ENCODE peak calls at places on chromosomes 1 and 21, in four cellular contexts. X is astrocyte, C is AG04449, A is tibial artery. I is an unnamed sample.

GRCh38 chr21:44295163-44295601 is 4.7 kb upstream of the PFKL start:
- DNase-seq in C (no peak), A (no peak), X (no peak), I (no peak)

GRCh38 chr1:38546630-38547029 is 312.9 kb downstream of the RRAGC start:
- DNase-seq in X (no peak), C (no peak), A (no peak), I (no peak)

GRCh38 chr1:61083014-61083798 is 845 bp downstream of the NFIA start:
- DNase-seq in C (no peak), X (no peak), A (no peak), I (no peak)

GRCh38 chr1:9249534-9250335 is 15.2 kb downstream of the H6PD start:
- DNase-seq in A (peak; percentile 45), C (no peak), X (no peak), I (no peak)

GRCh38 chr1:82160036-82160435 is 359.3 kb downstream of the ADGRL2 start:
- DNase-seq in A (no peak), X (peak; percentile 83), C (no peak), I (no peak)

GRCh38 chr21:35904995-35905972 is 155.0 kb downstream of the SETD4 start:
- DNase-seq in X (no peak), C (no peak), A (peak; percentile 54), I (no peak)

GRCh38 chr1:209048961-209049669 is 534.4 kb upstream of the CAMK1G start:
- DNase-seq in A (no peak), C (no peak), X (peak; percentile 68), I (peak; percentile 37)

GRCh38 chr21:25515484-25516405 is 91.5 kb downstream of the MRPL39 start:
- DNase-seq in A (no peak), X (peak; percentile 53), C (peak; percentile 19), I (no peak)

GRCh38 chr1:32454726-32455125 is 10.1 kb upstream of the ZBTB8B start:
- DNase-seq in C (no peak), A (no peak), X (peak; percentile 7), I (no peak)

DNA sequence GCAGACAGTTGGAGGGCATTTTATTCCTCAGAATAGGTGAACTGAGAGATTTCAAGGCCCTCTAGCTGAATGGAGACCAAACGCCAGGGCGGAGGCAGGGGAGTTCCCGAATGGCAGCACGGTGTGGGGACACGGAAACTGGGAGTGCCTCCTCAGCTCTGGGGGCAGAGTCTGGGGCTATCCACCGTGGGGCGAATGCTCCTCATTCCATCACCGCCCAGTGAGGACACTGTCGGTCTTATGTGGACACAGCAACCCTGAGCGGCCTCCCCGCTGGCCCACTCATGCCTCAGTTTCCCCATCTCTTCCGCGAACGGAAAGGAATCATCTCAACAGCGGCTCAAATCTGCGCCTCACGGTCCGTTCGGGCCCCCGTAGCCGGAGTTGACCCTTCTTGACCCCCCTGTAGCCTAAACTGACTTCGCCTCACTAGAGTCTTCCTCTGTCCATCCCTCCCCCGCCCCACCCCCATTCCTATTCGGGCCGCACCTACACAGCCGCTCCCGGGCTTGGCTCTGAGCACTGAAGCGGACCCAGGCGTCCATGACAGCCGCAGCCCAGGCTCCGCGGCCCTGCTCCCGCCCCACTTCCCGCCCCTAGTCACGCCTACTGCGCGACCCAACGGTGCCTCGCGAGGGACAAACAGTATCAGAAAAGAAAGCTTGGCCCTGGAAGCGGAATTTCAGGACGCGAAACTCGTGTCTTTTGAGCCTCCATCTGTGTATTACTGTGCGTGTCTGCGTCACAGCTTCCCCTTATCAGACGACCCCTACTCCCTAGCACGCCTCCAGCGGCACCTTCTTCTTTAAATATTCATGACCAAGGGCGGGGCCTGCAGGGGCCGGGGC is at the start of gene PEX11B:
- DNase-seq in X (peak; percentile 88), C (peak; percentile 40), A (peak; percentile 92), I (peak; percentile 62)
- TF ChIP-seq CTCF in X (no peak), C (no peak), A (no peak), I (no peak)

GRCh38 chr1:200893411-200893901 is 1.2 kb upstream of the INAVA start:
- DNase-seq in X (no peak), A (no peak), C (no peak), I (no peak)
- H3K4me3 ChIP-seq in X (no peak overlapping the region), A (no peak overlapping the region), C (no peak overlapping the region), I (no peak overlapping the region)

GRCh38 chr1:234687011-234687410 is 77.0 kb upstream of the IRF2BP2 start:
- DNase-seq in C (no peak), X (no peak), A (no peak), I (no peak)

GRCh38 chr1:234689236-234689635 is 79.3 kb upstream of the IRF2BP2 start:
- DNase-seq in X (no peak), A (no peak), C (no peak), I (no peak)

GRCh38 chr1:234694661-234695060 is 84.7 kb upstream of the IRF2BP2 start:
- DNase-seq in A (no peak), X (no peak), C (no peak), I (no peak)

GRCh38 chr1:234692961-234693360 is 83.0 kb upstream of the IRF2BP2 start:
- DNase-seq in A (no peak), X (no peak), C (no peak), I (no peak)

GRCh38 chr1:234691567-234691966 is 81.6 kb upstream of the IRF2BP2 start:
- DNase-seq in C (no peak), X (no peak), A (no peak), I (no peak)
- TF ChIP-seq CTCF in C (peak; percentile 19), X (peak; percentile 18), A (peak; percentile 11), I (peak; percentile 30)

GRCh38 chr1:111204923-111205723 is 4.7 kb upstream of the DENND2D start:
- DNase-seq in A (no peak), X (no peak), C (no peak), I (no peak)
- H3K4me3 ChIP-seq in A (peak overlapping the region; percentile 74), X (no peak overlapping the region), C (no peak overlapping the region), I (peak overlapping the region; percentile 43)

GRCh38 chr1:163820748-163821147 is 499.0 kb downstream of the NUF2 start:
- DNase-seq in A (no peak), C (no peak), X (no peak), I (no peak)
- TF ChIP-seq CTCF in A (no peak), C (no peak), X (peak; percentile 11), I (no peak)

GRCh38 chr1:205434738-205435137 is 12.9 kb upstream of the LEMD1 start:
- DNase-seq in A (no peak), X (no peak), C (no peak), I (no peak)

GRCh38 chr1:205432116-205432515 is 10.3 kb upstream of the LEMD1 start:
- DNase-seq in A (no peak), C (no peak), X (no peak), I (no peak)

GRCh38 chr1:205424881-205425635 is 3.2 kb upstream of the LEMD1 start:
- DNase-seq in A (no peak), C (no peak), X (no peak), I (no peak)

GRCh38 chr1:205430631-205431305 is 8.9 kb upstream of the LEMD1 start:
- DNase-seq in X (peak; percentile 11), A (no peak), C (no peak), I (no peak)

GRCh38 chr1:205429742-205430464 is 8.0 kb upstream of the LEMD1 start:
- DNase-seq in A (no peak), X (no peak), C (no peak), I (no peak)
- H3K4me3 ChIP-seq in A (peak overlapping the region; percentile 45), X (no peak overlapping the region), C (no peak overlapping the region), I (peak overlapping the region; percentile 56)

GRCh38 chr1:147664206-147664605 is 6.1 kb downstream of the ACP6 start:
- DNase-seq in C (no peak), X (peak; percentile 56), A (no peak), I (no peak)

GRCh38 chr1:147670319-147671003 is at the start of gene ACP6:
- DNase-seq in C (peak; percentile 54), A (peak; percentile 94), X (peak; percentile 94), I (peak; percentile 95)

GRCh38 chr1:147669475-147670318 is 627 bp downstream of the ACP6 start:
- DNase-seq in C (no peak), A (peak; percentile 23), X (peak; percentile 36), I (no peak)

GRCh38 chr1:147665521-147665920 is 4.8 kb downstream of the ACP6 start:
- DNase-seq in X (no peak), A (no peak), C (no peak), I (no peak)
- TF ChIP-seq CTCF in X (peak; percentile 21), A (peak; percentile 7), C (peak; percentile 16), I (peak; percentile 57)

DNA sequence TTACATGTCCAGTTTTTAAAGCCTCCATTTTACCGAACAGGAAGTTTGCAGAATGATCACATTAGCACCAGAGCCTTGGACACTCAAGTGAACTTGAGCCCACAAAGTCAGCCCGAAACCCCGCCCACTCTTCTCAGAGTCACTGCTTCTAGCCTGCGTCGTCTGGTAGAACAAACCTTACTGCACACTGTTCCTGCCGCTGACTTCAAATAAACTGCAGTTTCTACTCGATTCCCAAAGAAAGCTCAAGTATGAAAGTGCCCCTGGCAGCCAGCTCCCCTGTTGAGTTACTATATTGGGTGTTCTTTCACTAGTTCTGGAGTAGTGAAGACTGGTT is 164.7 kb downstream of the GALNT2 start:
- DNase-seq in C (no peak), X (peak; percentile 60), A (peak; percentile 82), I (no peak)
- H3K4me3 ChIP-seq in C (no peak overlapping the region), X (peak overlapping the region; percentile 27), A (peak overlapping the region; percentile 25), I (no peak overlapping the region)

GRCh38 chr1:183185941-183186490 is at the start of gene LAMC2:
- DNase-seq in A (no peak), C (no peak), X (peak; percentile 66), I (no peak)
- TF ChIP-seq CTCF in A (no peak), C (peak; percentile 12), X (no peak), I (peak; percentile 47)

DNA sequence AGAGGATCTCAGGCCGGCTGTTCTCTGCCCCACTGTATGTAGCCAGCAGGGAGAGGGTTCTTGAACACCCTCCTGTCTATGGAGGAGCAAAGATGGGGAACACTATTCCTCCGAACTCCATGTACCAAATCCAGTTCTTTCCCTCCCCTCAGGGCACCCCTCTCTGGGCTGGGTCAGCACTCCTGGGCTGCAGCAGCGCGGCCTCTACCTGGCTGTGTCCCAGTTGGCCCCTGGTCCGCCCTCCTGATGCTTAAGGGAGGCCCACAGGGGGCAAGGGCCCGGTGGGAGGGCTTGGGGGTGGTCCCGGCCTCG is 471 bp upstream of the ADPRS start:
- DNase-seq in A (no peak), X (no peak), C (no peak), I (no peak)
- H3K4me3 ChIP-seq in A (peak overlapping the region; percentile 86), X (peak overlapping the region; percentile 97), C (peak overlapping the region; percentile 55), I (peak overlapping the region; percentile 86)